ENCODE peak calls at places on chromosomes 13 and 19, in five cellular contexts. V, H, L, S and D are unnamed samples.

GRCh38 chr13:111051656-111052232 is 63.4 kb upstream of the ARHGEF7 start:
- DNase-seq in V (no peak), L (no peak), H (no peak), S (no peak), D (no peak)

GRCh38 chr19:6476155-6476895 is 5.3 kb downstream of the DENND1C start:
- DNase-seq in S (peak), V (peak), H (peak), L (no peak), D (peak)

GRCh38 chr19:21610341-21610740 is 104.9 kb downstream of the ZNF429 start:
- DNase-seq in S (no peak), V (no peak), H (no peak), L (no peak), D (no peak)

GRCh38 chr13:110533771-110534670 is 27.5 kb downstream of the RAB20 start:
- DNase-seq in L (no peak), V (no peak), S (no peak), H (no peak), D (no peak)

GRCh38 chr13:110499621-110500281 is 61.8 kb downstream of the RAB20 start:
- DNase-seq in S (no peak), V (no peak), H (no peak), L (no peak), D (peak)

GRCh38 chr19:2051771-2052704 is 994 bp upstream of the MKNK2 start:
- DNase-seq in S (no peak), H (no peak), V (no peak), L (peak), D (no peak)

GRCh38 chr13:39451301-39451700 is 151.7 kb downstream of the LHFPL6 start:
- DNase-seq in H (no peak), V (no peak), S (no peak), L (no peak), D (no peak)

GRCh38 chr13:62564770-62565169 is 1149.1 kb upstream of the PCDH20 start:
- DNase-seq in V (no peak), L (no peak), S (no peak), H (no peak), D (no peak)

GRCh38 chr13:96804186-96804585 is 190.1 kb downstream of the OXGR1 start:
- DNase-seq in L (no peak), V (no peak), H (no peak), S (no peak), D (no peak)

GRCh38 chr13:75170321-75170720 is 311.6 kb downstream of the TBC1D4 start:
- DNase-seq in L (no peak), H (no peak), V (no peak), S (no peak), D (no peak)

GRCh38 chr19:14118165-14119051 is 846 bp upstream of the PRKACA start:
- DNase-seq in V (no peak), S (peak), H (no peak), L (no peak), D (no peak)

GRCh38 chr13:89925107-89925506 is 1422.4 kb upstream of the MIR17HG start:
- DNase-seq in S (peak), V (no peak), L (no peak), H (no peak), D (peak)

GRCh38 chr13:102089177-102089576 is 312.7 kb downstream of the FGF14 start:
- DNase-seq in L (no peak), S (no peak), V (no peak), H (no peak), D (no peak)

GRCh38 chr19:28020631-28021315 is 1192.2 kb downstream of the UQCRFS1 start:
- DNase-seq in L (no peak), V (no peak), S (no peak), H (no peak), D (no peak)

DNA sequence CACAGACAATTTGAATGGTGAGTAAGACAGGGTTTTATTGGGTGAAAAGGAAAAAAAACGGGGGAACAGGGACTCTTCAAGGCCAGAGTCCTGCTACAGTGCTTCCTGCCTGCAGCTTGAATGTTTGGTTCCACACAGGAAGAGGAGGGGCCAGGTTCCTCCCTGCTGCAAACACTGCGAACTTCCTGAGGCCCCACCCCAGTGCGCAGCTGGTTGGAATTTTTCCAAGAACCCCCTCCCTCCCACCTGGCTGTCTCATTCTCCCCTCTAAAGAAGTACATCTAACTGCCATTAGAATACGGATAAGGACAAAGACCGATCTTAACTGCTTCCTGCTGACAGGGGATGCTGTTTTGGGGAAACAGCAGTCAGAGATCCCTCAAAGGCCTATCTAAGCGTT is 184.9 kb downstream of the GGACT start:
- DNase-seq in V (no peak), H (no peak), S (no peak), L (no peak), D (no peak)
- TF ChIP-seq KDM1A in V (no peak), H (no peak), S (no peak), L (no peak), D (no peak)

GRCh38 chr13:99433543-99434075 is 67.7 kb upstream of the TM9SF2 start:
- DNase-seq in S (no peak), H (no peak), V (no peak), L (no peak), D (no peak)

GRCh38 chr13:99434258-99434788 is 66.9 kb upstream of the TM9SF2 start:
- DNase-seq in V (peak), H (no peak), S (peak), L (no peak), D (no peak)

GRCh38 chr13:99435116-99435515 is 66.2 kb upstream of the TM9SF2 start:
- DNase-seq in S (no peak), V (no peak), L (no peak), H (no peak), D (no peak)

GRCh38 chr13:99431927-99432636 is 69.2 kb upstream of the TM9SF2 start:
- DNase-seq in L (peak), H (no peak), S (no peak), V (no peak), D (no peak)

DNA sequence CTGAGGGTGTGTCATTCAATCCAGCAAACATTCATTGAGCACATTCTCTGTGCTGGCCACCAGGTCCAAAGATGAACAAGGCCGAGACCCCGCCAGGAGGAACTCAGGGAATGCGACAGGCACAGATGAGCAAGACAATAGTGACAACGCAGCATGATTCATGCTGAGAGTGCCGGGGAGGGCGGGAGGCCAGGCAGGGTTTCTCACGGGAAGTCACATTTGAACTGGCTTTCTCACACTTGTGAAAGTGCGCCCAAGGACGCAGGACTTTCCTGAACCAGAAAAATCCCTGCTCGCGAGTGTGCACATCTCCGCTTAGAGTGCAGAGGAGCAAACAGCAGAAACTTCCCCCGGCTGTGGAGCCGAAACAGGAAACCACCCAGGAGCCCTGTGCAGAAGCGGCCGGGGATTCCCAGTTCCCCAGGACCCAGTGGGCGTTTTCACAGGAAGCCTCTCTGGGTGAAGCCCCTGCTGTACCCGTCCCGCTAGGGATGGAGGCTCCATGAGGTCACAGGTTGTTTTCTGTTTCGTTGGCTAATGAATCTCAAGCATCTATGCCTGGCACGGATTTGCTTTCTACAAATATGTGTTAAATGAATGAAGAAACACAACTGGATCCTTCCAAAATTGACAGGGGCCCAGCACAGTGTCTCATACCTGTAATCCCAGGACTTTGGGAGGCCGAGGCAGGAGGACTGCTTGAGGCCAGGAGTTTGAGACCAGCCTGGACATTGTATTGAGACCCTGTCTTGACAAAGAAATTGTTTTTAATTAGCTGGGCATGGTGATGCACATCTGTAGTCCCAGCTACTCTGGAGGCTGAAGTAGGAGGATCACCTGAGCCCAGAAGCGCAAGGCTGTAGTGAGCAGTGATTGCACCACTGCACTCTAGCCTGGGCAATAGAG is 68.4 kb upstream of the TM9SF2 start:
- DNase-seq in L (peak), V (peak), H (peak), S (peak), D (peak)
- TF ChIP-seq HDAC2 in L (peak), V (no peak), H (no peak), S (peak), D (no peak)

GRCh38 chr19:49889038-49889686 is 7.5 kb downstream of the IL4I1 start:
- DNase-seq in V (no peak), S (no peak), H (no peak), L (no peak), D (no peak)
- TF ChIP-seq KDM1A in V (no peak), S (no peak), H (no peak), L (no peak), D (no peak)

DNA sequence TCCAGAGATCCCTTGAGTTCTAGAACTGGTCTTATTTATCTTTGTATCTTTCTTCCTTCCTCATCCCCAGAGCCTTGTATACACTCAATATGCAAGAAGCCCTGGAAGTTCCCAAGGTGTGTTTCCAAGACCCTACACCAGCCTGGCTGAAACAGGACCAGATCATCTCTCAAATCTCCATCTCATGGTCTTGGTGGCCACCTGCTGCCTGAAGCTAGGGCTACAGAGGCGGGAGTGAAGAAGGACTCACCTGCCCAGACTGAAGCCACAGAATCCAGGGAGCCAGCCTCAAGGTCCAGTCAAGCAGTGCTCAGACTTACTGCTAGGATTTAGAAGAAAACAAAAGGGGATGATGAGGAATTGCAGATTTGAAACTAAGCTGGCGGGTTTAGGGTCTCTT is 6.1 kb upstream of the CYSLTR2 start:
- DNase-seq in H (no peak), L (no peak), V (no peak), S (peak), D (no peak)
- TF ChIP-seq HDAC2 in H (no peak), L (no peak), V (no peak), S (no peak), D (no peak)

DNA sequence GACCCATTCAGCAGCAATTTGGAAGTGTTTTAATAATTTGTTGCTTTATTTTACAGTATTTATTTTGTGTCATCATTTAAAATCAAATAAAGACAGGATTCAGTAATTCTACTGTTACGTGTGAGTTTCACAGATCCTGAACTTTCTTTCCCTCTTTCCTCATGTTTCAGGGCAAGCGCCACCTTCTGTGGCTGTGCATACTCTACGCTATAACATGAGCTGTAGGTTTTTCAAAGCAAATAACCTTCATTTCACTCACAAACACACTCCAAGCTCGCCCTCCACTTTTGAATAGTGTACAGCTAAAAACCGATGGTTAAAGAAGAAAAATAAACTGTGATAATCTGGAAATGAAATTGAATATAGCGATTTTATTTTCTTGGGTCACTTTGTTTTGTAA is 753.3 kb downstream of the OLFM4 start:
- DNase-seq in V (no peak), L (no peak), S (no peak), H (no peak), D (no peak)
- TF ChIP-seq KDM1A in V (no peak), L (no peak), S (no peak), H (no peak), D (no peak)

GRCh38 chr13:50921706-50922105 is 12.1 kb downstream of the RNASEH2B start:
- DNase-seq in S (no peak), L (no peak), H (no peak), V (no peak), D (no peak)

GRCh38 chr13:50924025-50924424 is 14.4 kb downstream of the RNASEH2B start:
- DNase-seq in H (no peak), V (no peak), S (no peak), L (no peak), D (no peak)

GRCh38 chr13:50928088-50928487 is 18.5 kb downstream of the RNASEH2B start:
- DNase-seq in S (no peak), V (no peak), L (no peak), H (no peak), D (no peak)

GRCh38 chr13:50919291-50919690 is 9.7 kb downstream of the RNASEH2B start:
- DNase-seq in S (no peak), H (no peak), L (no peak), V (no peak), D (no peak)

GRCh38 chr13:50923272-50923671 is 13.7 kb downstream of the RNASEH2B start:
- DNase-seq in S (no peak), H (no peak), L (no peak), V (no peak), D (peak)
- TF ChIP-seq HDAC2 in S (no peak), H (no peak), L (no peak), V (no peak), D (no peak)

GRCh38 chr13:29758591-29759114 is 91.8 kb downstream of the UBL3 start:
- DNase-seq in L (peak), S (peak), H (no peak), V (no peak), D (no peak)

GRCh38 chr13:29753593-29754485 is 96.6 kb downstream of the UBL3 start:
- DNase-seq in L (no peak), V (no peak), H (no peak), S (no peak), D (no peak)

GRCh38 chr13:29756506-29756905 is 93.9 kb downstream of the UBL3 start:
- DNase-seq in L (no peak), V (no peak), S (no peak), H (no peak), D (no peak)

GRCh38 chr13:29752175-29752574 is 98.2 kb downstream of the UBL3 start:
- DNase-seq in L (no peak), H (no peak), V (no peak), S (no peak), D (no peak)

GRCh38 chr13:29754486-29754806 is 96.0 kb downstream of the UBL3 start:
- DNase-seq in V (no peak), S (peak), H (no peak), L (no peak), D (no peak)
- TF ChIP-seq KDM1A in V (no peak), S (no peak), H (no peak), L (no peak), D (no peak)